ENCODE peak calls at places on chromosomes 4 and X, in four cellular contexts. J is heart left ventricle, Y is GM12878, W is choroid plexus epithelial cell. I is an unnamed sample.

GRCh38 chr4:153065286-153065685 is 129.2 kb downstream of the FHDC1 start:
- DNase-seq in W (no peak), J (no peak), Y (no peak), I (no peak)

GRCh38 chrX:24117288-24117687 is 32.2 kb upstream of the ZFX start:
- DNase-seq in Y (no peak), W (peak), J (no peak), I (no peak)

GRCh38 chr4:87973283-87974169 is 2.0 kb upstream of the SPP1 start:
- DNase-seq in Y (no peak), J (peak), W (peak), I (no peak)

GRCh38 chr4:4456816-4457578 is 70.1 kb downstream of the NSG1 start:
- DNase-seq in J (no peak), Y (no peak), W (peak), I (no peak)

GRCh38 chr4:164904941-164905340 is 28.0 kb downstream of the APELA start:
- DNase-seq in Y (no peak), W (no peak), J (no peak), I (no peak)

GRCh38 chrX:72243472-72243871 is 4.6 kb upstream of the ERCC6L start:
- DNase-seq in J (no peak), Y (no peak), W (peak), I (no peak)

GRCh38 chrX:114717921-114718320 is 134.0 kb downstream of the HTR2C start:
- DNase-seq in W (peak), J (no peak), Y (no peak), I (no peak)

GRCh38 chr4:76923619-76924357 is 25.8 kb upstream of the SEPTIN11 start:
- DNase-seq in Y (no peak), J (no peak), W (no peak), I (no peak)

GRCh38 chrX:119501511-119502148 is 33.4 kb downstream of the SLC25A5 start:
- DNase-seq in J (no peak), Y (no peak), W (no peak), I (no peak)

GRCh38 chr4:176156656-176157055 is 38.7 kb downstream of the SPATA4 start:
- DNase-seq in W (no peak), J (no peak), Y (no peak), I (no peak)

GRCh38 chr4:94446386-94446785 is 5.4 kb upstream of the PDLIM5 start:
- DNase-seq in J (no peak), W (peak), Y (no peak), I (no peak)

GRCh38 chrX:152904151-152905080 is 6.5 kb downstream of the ZNF185 start:
- DNase-seq in J (no peak), W (peak), Y (no peak), I (no peak)

GRCh38 chrX:56268888-56269287 is 36.7 kb downstream of the KLF8 start:
- DNase-seq in J (no peak), W (no peak), Y (no peak), I (no peak)

DNA sequence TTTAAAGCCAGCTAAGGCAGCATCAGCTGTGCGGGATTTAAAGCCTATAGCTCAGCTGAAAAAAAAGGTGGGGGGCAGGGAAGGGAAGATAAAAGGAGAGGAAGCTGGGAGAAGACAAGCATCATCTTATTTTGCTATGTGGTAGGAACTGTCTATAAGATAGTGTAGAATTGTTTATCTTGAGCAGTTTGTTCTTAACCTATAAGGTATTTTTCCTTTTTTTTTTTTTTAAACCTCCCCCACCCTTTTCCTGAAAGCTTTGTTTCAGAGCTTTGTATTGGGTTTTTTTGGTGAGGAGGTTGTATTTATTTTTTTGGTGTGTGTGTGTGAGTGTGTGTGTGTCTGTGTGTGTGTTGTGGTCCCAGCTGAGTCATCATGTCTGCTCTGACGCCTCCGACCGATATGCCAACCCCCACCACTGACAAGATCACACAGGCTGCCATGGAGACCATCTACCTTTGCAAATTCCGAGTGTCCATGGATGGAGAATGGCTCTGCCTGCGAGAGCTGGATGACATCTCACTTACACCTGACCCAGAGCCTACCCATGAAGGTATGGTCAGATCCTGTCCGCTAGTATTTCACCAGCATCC is 531 bp downstream of the RUFY3 start:
- DNase-seq in J (no peak), Y (no peak), W (peak), I (no peak)
- H3K4me3 ChIP-seq in J (peak), Y (no peak), W (peak), I (no peak)

GRCh38 chr4:103996059-103996458 is 276.3 kb upstream of the TACR3 start:
- DNase-seq in J (no peak), W (peak), Y (no peak), I (no peak)
- TF ChIP-seq CTCF in J (no peak), W (no peak), Y (no peak), I (no peak)

GRCh38 chr4:142402156-142402555 is 443.9 kb downstream of the INPP4B start:
- DNase-seq in W (no peak), J (no peak), Y (no peak), I (no peak)

GRCh38 chr4:142402925-142403324 is 443.2 kb downstream of the INPP4B start:
- DNase-seq in Y (no peak), J (no peak), W (no peak), I (no peak)

GRCh38 chr4:142406051-142406549 is 440.0 kb downstream of the INPP4B start:
- DNase-seq in J (no peak), Y (peak), W (peak), I (no peak)

GRCh38 chr4:142405021-142405991 is 440.8 kb downstream of the INPP4B start:
- DNase-seq in J (peak), Y (peak), W (peak), I (peak)

DNA sequence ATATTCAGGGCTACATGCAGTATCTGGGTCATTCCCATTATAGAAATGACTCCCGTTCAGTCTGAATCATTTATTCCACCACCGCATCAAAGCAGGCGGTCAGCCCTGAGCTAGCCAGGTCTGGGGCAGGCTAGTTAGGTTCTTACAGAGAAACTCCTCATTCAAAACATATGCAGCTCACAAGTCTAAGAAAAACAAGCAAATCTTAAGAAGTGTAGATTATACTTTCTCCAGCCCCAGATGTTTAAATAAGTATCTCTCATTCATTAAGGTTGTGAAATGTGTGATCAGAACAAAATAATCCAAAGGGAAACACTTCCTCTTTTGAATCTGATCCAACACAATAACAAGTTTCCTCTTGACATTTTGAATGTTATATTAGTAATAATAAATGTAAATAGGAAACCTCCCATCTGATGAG is 441.9 kb downstream of the INPP4B start:
- DNase-seq in W (peak), Y (no peak), J (peak), I (no peak)
- H3K4me3 ChIP-seq in W (peak), Y (no peak), J (peak), I (no peak)

GRCh38 chrX:3548743-3549441 is 164.6 kb downstream of the PRKX start:
- DNase-seq in J (no peak), Y (no peak), W (peak), I (no peak)
- TF ChIP-seq CTCF in J (peak), Y (no peak), W (peak), I (no peak)